ENCODE peak calls at places on chromosomes 4 and X, in six cellular contexts. K, Q, H, V, N and P are unnamed samples.
A peak's percentile ranks its signal among the peaks of the same experiment; 100 is the strongest.

GRCh38 chrX:20378291-20378920 is 111.7 kb upstream of the RPS6KA3 start:
- DNase-seq in K (no peak), Q (no peak), V (no peak), H (no peak), N (peak; percentile 69), P (no peak)

GRCh38 chrX:117871796-117872195 is 244.8 kb downstream of the KLHL13 start:
- DNase-seq in Q (no peak), V (no peak), K (no peak), N (no peak), H (no peak), P (peak; percentile 53)

GRCh38 chrX:12771445-12772069 is 19.7 kb upstream of the PRPS2 start:
- DNase-seq in K (no peak), Q (peak; percentile 63), H (peak; percentile 72), N (peak; percentile 84), V (peak; percentile 76), P (no peak)

GRCh38 chrX:39440734-39441305 is 639.6 kb downstream of the MID1IP1 start:
- DNase-seq in K (no peak), Q (no peak), H (no peak), V (no peak), N (no peak), P (no peak)

GRCh38 chr4:53088132-53088531 is 226.0 kb downstream of the RASL11B start:
- DNase-seq in N (no peak), V (no peak), H (no peak), Q (no peak), K (no peak), P (no peak)

GRCh38 chrX:53093177-53093655 is 726 bp upstream of the KANTR start:
- DNase-seq in K (peak; percentile 76), N (peak; percentile 93), Q (peak; percentile 78), H (peak; percentile 83), V (peak; percentile 91), P (peak; percentile 92)

GRCh38 chr4:182766851-182767250 is 150.3 kb downstream of the DCTD start:
- DNase-seq in V (no peak), H (no peak), N (no peak), Q (no peak), K (no peak), P (no peak)

GRCh38 chr4:47383829-47384427 is 79.6 kb downstream of the COMMD8 start:
- DNase-seq in Q (no peak), K (no peak), V (no peak), N (no peak), H (peak; percentile 62), P (no peak)

GRCh38 chr4:24850669-24851068 is 55.3 kb downstream of the SOD3 start:
- DNase-seq in N (no peak), H (no peak), V (no peak), K (peak; percentile 24), Q (no peak), P (no peak)

GRCh38 chr4:16418814-16419213 is 192.5 kb upstream of the TAPT1 start:
- DNase-seq in K (no peak), Q (no peak), H (no peak), V (no peak), N (no peak), P (no peak)

GRCh38 chr4:16667464-16667863 is 231.0 kb downstream of the LDB2 start:
- DNase-seq in Q (no peak), N (no peak), V (no peak), K (no peak), H (no peak), P (no peak)

GRCh38 chr4:78865451-78865850 is 73.8 kb downstream of the PAQR3 start:
- DNase-seq in V (no peak), H (no peak), K (no peak), Q (no peak), N (peak; percentile 65), P (no peak)

GRCh38 chr4:68466185-68466584 is 18.9 kb downstream of the TMPRSS11E start:
- DNase-seq in N (no peak), Q (no peak), H (no peak), V (no peak), K (no peak), P (no peak)

GRCh38 chrX:110420771-110421498 is 62.3 kb downstream of the RTL9 start:
- DNase-seq in N (no peak), K (peak; percentile 74), H (no peak), V (no peak), Q (no peak), P (no peak)

GRCh38 chr4:98928505-98929340 is at the start of gene EIF4E:
- DNase-seq in H (peak; percentile 99), Q (peak; percentile 99), N (peak; percentile 99), K (peak; percentile 97), V (peak; percentile 99), P (peak; percentile 99)

GRCh38 chr4:83535520-83535944 is 376 bp upstream of the GPAT3 start:
- DNase-seq in N (peak; percentile 79), Q (peak; percentile 45), V (no peak), K (peak; percentile 22), H (peak; percentile 75), P (peak; percentile 76)
- H3K27ac ChIP-seq in N (peak overlapping the region; percentile 64), Q (peak overlapping the region; percentile 19), V (peak overlapping the region; percentile 77), K (no peak overlapping the region), H (no peak overlapping the region), P (peak overlapping the region; percentile 98)

DNA sequence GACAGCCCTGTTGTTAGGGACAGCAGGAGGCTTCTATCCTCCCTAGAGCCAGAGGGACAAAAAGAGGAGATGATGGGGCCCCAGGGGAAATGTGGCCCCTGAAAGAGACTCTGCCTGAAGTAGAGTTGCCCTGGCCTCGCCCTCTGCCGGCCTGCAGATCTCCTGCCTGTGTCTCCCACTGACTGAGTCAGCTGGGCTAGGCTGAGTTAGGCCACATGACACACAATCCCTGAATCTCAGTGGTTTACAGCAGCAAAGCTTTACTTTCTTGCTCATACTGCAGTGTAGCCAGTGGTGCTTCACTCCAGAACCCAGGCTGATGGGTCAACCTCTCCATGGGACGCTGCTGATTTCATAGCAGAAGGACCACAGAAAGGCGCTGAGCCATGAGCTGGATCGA is 23.5 kb downstream of the DRD5 start:
- DNase-seq in N (no peak), V (no peak), H (no peak), Q (no peak), K (no peak), P (no peak)
- TF ChIP-seq CTCF in N (no peak), V (no peak), H (no peak), Q (no peak), K (no peak), P (no peak)

DNA sequence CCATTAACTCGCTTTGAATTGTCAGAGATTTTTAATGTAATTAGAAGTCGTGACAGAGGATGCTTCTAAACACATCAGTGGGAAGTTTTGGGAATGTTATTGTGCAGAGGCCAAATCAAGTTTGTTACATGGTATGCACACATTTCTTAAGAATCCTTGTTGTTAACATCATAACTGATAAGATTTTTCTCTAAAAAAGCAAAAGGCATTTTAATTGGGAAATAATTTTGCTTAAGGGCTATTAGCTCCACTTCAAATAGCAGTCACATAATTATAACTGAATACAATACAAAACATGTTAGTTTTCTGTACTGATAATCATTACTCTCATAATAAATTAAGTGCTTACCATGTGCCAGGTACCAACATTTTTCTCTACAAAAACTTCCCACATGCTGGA is 90.7 kb upstream of the MYOZ2 start:
- DNase-seq in K (no peak), V (no peak), H (no peak), Q (no peak), N (no peak), P (no peak)
- H3K27ac ChIP-seq in K (no peak overlapping the region), V (no peak overlapping the region), H (no peak overlapping the region), Q (no peak overlapping the region), N (no peak overlapping the region), P (peak overlapping the region; percentile 25)

DNA sequence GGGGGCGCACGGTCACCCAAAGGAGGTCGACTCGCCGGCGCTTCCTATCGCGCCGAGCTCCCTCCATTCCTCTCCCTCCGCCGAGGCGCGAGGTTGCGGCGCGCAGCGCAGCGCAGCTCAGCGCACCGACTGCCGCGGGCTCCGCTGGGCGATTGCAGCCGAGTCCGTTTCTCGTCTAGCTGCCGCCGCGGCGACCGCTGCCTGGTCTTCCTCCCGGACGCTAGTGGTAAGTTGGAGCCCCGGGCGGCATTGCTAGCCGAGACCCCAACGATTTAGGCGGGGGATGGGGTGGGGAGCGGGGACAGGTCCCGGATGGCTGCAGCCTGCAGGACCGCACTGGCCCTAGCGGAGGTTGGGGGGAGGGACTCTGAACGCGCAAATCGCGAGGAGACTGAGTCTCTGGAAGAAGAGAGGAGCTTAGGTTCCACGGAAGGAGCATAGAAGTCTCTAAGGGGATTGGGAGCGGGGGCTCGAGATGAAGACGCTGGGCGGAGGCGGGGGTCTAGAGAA is 603 bp downstream of the HTR2C start:
- DNase-seq in V (no peak), K (no peak), Q (no peak), H (peak; percentile 63), N (no peak), P (peak; percentile 43)
- TF ChIP-seq CTCF in V (no peak), K (no peak), Q (no peak), H (no peak), N (no peak), P (no peak)

DNA sequence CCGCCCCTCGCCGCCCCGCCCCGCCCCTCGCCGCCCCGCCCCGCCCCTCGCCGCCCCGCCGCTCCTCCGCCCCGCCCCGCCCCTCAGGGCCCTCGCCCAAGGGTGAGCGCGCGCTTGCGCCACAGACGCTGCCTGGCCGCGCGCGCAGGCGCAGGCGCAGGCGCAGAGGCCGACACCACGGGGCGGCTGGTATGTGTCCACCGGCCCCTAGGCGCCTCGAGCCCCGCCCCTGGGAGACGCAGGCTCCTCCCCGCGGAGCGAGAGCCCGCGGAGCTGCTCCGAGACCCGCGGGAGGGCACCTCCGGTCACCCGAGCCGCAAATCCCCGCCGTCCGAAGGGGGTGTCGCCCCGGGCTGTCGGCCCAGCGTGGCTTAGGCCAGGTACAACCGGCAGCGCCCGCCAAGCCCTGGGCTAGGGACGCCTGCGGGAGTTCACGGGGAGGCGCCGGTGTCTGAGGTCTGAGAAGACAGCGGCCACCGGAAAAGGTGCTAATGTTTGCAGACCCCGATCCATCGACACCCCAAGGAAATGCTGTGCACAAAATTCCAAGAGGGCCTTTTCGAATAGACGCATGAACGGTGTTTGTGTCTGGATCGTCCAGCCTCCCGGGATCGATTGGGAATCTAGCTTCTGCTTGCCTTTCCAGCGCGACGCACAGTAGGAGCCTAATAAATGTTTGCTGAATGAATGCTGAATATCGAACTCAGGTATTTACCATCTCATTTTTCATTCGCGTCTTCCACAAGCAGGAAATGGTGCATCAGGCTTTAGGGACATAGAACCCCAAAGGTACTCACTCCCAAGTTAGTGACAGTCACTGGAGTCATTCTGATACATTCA is 473 bp upstream of the CCNQ start:
- DNase-seq in N (peak; percentile 95), V (peak; percentile 95), K (peak; percentile 70), Q (peak; percentile 79), H (peak; percentile 74), P (peak; percentile 96)
- H3K27ac ChIP-seq in N (peak overlapping the region; percentile 72), V (peak overlapping the region; percentile 47), K (no peak overlapping the region), Q (peak overlapping the region; percentile 78), H (no peak overlapping the region), P (no peak overlapping the region)